ENCODE peak calls at places on chromosomes 2 and 18, in four cellular contexts. H is ascending aorta, Z is mammary epithelial cell, S is hepatocyte. R is an unnamed sample.
A peak's percentile ranks its signal among the peaks of the same experiment; 100 is the strongest.

GRCh38 chr2:1887915-1888314 is 143.6 kb upstream of the PXDN start:
- DNase-seq in Z (no peak), H (no peak), S (no peak), R (no peak)

GRCh38 chr2:60821587-60822302 is 59.6 kb upstream of the REL start:
- DNase-seq in H (peak; percentile 16), Z (no peak), S (no peak), R (no peak)

GRCh38 chr18:49123431-49123830 is 172.7 kb upstream of the SMAD7 start:
- DNase-seq in H (no peak), S (no peak), Z (no peak), R (no peak)

GRCh38 chr2:207848545-207848928 is 78.8 kb upstream of the FZD5 start:
- DNase-seq in Z (no peak), S (no peak), H (no peak), R (no peak)

GRCh38 chr2:58974881-58975280 is 733.8 kb upstream of the FANCL start:
- DNase-seq in Z (no peak), S (no peak), H (no peak), R (no peak)

GRCh38 chr2:197453914-197454398 is 604 bp downstream of the COQ10B start:
- DNase-seq in Z (no peak), H (peak; percentile 92), S (no peak), R (peak; percentile 69)

GRCh38 chr2:38499921-38500634 is 102.7 kb downstream of the HNRNPLL start:
- DNase-seq in Z (no peak), H (no peak), S (no peak), R (no peak)

GRCh38 chr2:206274434-206275273 is at the start of gene ZDBF2:
- DNase-seq in Z (peak; percentile 49), S (peak; percentile 78), H (peak; percentile 66), R (peak; percentile 79)

GRCh38 chr2:236661064-236661761 is 91.6 kb downstream of the ACKR3 start:
- DNase-seq in S (peak; percentile 58), H (peak; percentile 63), Z (peak; percentile 70), R (no peak)

GRCh38 chr2:80365762-80366161 is 61.2 kb upstream of the LRRTM1 start:
- DNase-seq in H (no peak), Z (no peak), S (no peak), R (peak; percentile 47)

GRCh38 chr2:217477583-217477982 is 525.2 kb downstream of the TNS1 start:
- DNase-seq in Z (no peak), H (no peak), S (no peak), R (no peak)

GRCh38 chr18:30487962-30488361 is 554.6 kb downstream of the DSC3 start:
- DNase-seq in Z (peak; percentile 32), H (no peak), S (no peak), R (no peak)

GRCh38 chr2:37318401-37318800 is 6.2 kb downstream of the PRKD3 start:
- DNase-seq in H (no peak), Z (no peak), S (peak; percentile 31), R (no peak)

GRCh38 chr18:75854174-75854573 is 426.7 kb upstream of the SMIM21 start:
- DNase-seq in H (peak; percentile 49), S (no peak), Z (no peak), R (peak; percentile 9)

GRCh38 chr2:147352775-147353381 is 492.0 kb upstream of the ACVR2A start:
- DNase-seq in H (no peak), S (no peak), Z (no peak), R (no peak)

GRCh38 chr2:39499336-39499735 is 62.3 kb upstream of the MAP4K3 start:
- DNase-seq in S (no peak), Z (no peak), H (no peak), R (no peak)

GRCh38 chr18:73887801-73888200 is 259.8 kb downstream of the FBXO15 start:
- DNase-seq in Z (no peak), H (no peak), S (no peak), R (no peak)

GRCh38 chr2:144464730-144465129 is 55.2 kb downstream of the ZEB2 start:
- DNase-seq in H (no peak), S (peak; percentile 16), Z (no peak), R (no peak)

GRCh38 chr2:206160124-206160806 is 570 bp downstream of the EEF1B2 start:
- DNase-seq in Z (no peak), S (peak; percentile 75), H (peak; percentile 72), R (peak; percentile 73)

GRCh38 chr2:98730851-98731708 is at the start of gene MGAT4A:
- DNase-seq in H (peak; percentile 88), S (peak; percentile 86), Z (peak; percentile 43), R (peak; percentile 46)

GRCh38 chr2:64502860-64503259 is 21.3 kb upstream of the AFTPH start:
- DNase-seq in Z (no peak), S (no peak), H (no peak), R (no peak)

GRCh38 chr2:174778479-174778962 is 14.2 kb upstream of the CHRNA1 start:
- DNase-seq in S (peak; percentile 49), H (peak; percentile 76), Z (peak; percentile 69), R (no peak)

GRCh38 chr2:3708576-3708975 is 5.2 kb downstream of the DCDC2C start:
- DNase-seq in Z (no peak), H (no peak), S (no peak), R (no peak)

GRCh38 chr2:104405628-104406027 is 448.3 kb upstream of the POU3F3 start:
- DNase-seq in S (no peak), H (no peak), Z (no peak), R (no peak)

GRCh38 chr2:127400897-127401756 is 13.4 kb upstream of the MAP3K2 start:
- DNase-seq in H (peak; percentile 58), Z (peak; percentile 89), S (no peak), R (no peak)

GRCh38 chr2:235611337-235611736 is 117.5 kb downstream of the AGAP1 start:
- DNase-seq in Z (no peak), H (no peak), S (no peak), R (no peak)

GRCh38 chr2:239722760-239723448 is 302.2 kb downstream of the NDUFA10 start:
- DNase-seq in S (no peak), H (peak; percentile 57), Z (no peak), R (no peak)
- H3K27me3 ChIP-seq in S (no peaks in the 10 kb centered on the region), H (no peaks in the 10 kb centered on the region), Z (no peaks in the 10 kb centered on the region), R (no peaks in the 10 kb centered on the region)

DNA sequence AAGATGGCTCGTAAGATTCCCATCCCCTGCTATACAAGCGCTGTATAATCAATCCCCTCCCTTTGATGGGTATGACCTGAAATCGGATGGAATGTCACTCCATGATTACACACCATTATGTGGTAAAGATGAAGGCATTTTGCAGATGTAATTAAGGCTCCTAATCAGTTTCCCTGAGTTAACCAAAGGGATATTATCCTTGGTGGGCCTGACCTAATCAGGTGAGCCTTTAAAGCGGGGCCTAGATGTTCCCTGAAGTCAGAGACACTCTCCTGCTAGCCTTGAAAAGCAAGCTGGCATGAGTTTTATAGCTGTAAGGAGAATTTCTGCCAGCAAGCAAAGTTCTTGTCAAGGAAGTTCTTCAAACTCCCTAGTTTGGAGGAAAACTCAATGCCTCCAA is 223.8 kb upstream of the FN1 start:
- DNase-seq in Z (no peak), H (no peak), S (no peak), R (no peak)
- TF ChIP-seq CTCF in Z (no peak), H (no peak), S (no peak), R (no peak)

GRCh38 chr18:37483984-37484892 is 81.4 kb downstream of the CELF4 start:
- DNase-seq in S (no peak), Z (no peak), H (no peak), R (no peak)

GRCh38 chr18:37481491-37481890 is 84.1 kb downstream of the CELF4 start:
- DNase-seq in H (no peak), S (no peak), Z (peak; percentile 48), R (no peak)

GRCh38 chr18:37482433-37482832 is 83.2 kb downstream of the CELF4 start:
- DNase-seq in S (no peak), H (no peak), Z (no peak), R (peak; percentile 36)

GRCh38 chr18:37484893-37485834 is 80.4 kb downstream of the CELF4 start:
- DNase-seq in Z (peak; percentile 29), H (no peak), S (peak; percentile 83), R (no peak)

DNA sequence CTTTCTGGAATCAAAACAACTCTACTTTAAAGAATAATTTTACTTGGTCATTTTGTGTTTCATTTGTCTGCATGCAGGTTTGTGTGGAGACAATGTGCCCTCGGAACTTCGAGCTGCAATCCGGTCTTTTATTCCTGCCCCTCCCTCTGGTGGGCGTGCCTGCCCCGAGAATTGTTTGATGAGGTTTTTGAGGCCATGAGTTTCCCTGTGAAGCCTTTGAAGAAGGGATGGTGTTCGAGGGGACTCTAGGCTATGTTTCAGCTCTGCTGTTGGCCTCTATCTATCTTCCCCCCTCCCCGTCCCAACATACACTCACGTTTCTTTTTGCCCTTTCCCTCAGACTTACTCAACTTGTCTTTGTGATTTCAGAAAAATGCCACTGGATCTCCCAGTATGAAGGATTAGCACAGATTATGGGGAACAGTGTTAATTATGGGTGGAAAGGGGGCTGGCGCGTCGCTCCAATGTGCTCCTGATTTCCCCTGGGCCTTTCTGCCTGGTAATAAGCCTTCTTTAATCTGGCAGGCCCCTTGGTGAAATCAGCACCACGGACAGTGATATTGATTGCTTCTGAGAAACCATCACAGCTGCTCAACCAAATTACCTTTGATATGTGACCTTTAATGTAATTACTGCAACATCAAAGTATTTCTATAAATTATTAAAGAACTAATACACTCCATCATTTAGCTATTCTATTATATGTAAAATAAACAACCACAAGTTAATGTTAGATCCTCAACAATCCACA is 82.2 kb downstream of the CELF4 start:
- DNase-seq in Z (peak; percentile 27), S (peak; percentile 71), H (no peak), R (no peak)
- H3K27me3 ChIP-seq in Z (peaks cover 9% of the 10 kb centered on the region), S (peaks cover 43% of the 10 kb centered on the region), H (no peaks in the 10 kb centered on the region), R (no peaks in the 10 kb centered on the region)

GRCh38 chr2:216021768-216022167 is 8.4 kb upstream of the MREG start:
- DNase-seq in Z (no peak), S (no peak), H (no peak), R (no peak)

GRCh38 chr2:216024779-216025178 is 11.4 kb upstream of the MREG start:
- DNase-seq in H (no peak), S (no peak), Z (no peak), R (no peak)

GRCh38 chr2:216018709-216019108 is 5.4 kb upstream of the MREG start:
- DNase-seq in Z (no peak), H (no peak), S (no peak), R (no peak)

GRCh38 chr2:216017365-216017764 is 4.0 kb upstream of the MREG start:
- DNase-seq in Z (peak; percentile 74), H (no peak), S (no peak), R (peak; percentile 50)

GRCh38 chr2:216023055-216023648 is 9.8 kb upstream of the MREG start:
- DNase-seq in S (peak; percentile 70), Z (peak; percentile 40), H (no peak), R (peak; percentile 63)
- TF ChIP-seq CTCF in S (peak; percentile 66), Z (peak; percentile 81), H (peak; percentile 26), R (peak; percentile 81)

R was measured in BE2C.